ENCODE peak calls at places on chromosomes 3 and 15, in eight cellular contexts. X is astrocyte of the spinal cord, A is spleen, W is foreskin fibroblast, L is AG10803, K is adrenal gland, C is tibial nerve, Y is thoracic aorta. O is an unnamed sample.

GRCh38 chr3:189737071-189737470 is 105.9 kb downstream of the TP63 start:
- DNase-seq in X (no peak), A (no peak), W (no peak), L (no peak), K (no peak), C (no peak), Y (no peak), O (no peak)

GRCh38 chr3:105877625-105877913 is 8.8 kb upstream of the CBLB start:
- DNase-seq in X (no peak), A (no peak), W (no peak), L (no peak), K (no peak), C (no peak), Y (no peak), O (no peak)

GRCh38 chr3:189365609-189366564 is 194.1 kb downstream of the TPRG1 start:
- DNase-seq in X (no peak), A (no peak), W (no peak), L (peak; percentile 55), K (no peak), C (no peak), Y (no peak), O (no peak)

GRCh38 chr15:60464836-60465630 is 13.9 kb downstream of the ICE2 start:
- DNase-seq in X (peak; percentile 48), A (no peak), W (no peak), L (no peak), K (no peak), C (no peak), Y (no peak), O (peak; percentile 29)

GRCh38 chr15:65939901-65940617 is 70.8 kb downstream of the RAB11A start:
- DNase-seq in X (peak; percentile 81), A (no peak), W (peak; percentile 87), L (peak; percentile 95), K (no peak), C (no peak), Y (no peak), O (peak; percentile 77)

GRCh38 chr3:139304383-139304782 is 39.4 kb upstream of the MRPS22 start:
- DNase-seq in X (no peak), A (no peak), W (no peak), L (peak; percentile 40), K (no peak), C (no peak), Y (no peak), O (no peak)

GRCh38 chr3:72274511-72275295 is 489.8 kb upstream of the PROK2 start:
- DNase-seq in X (peak; percentile 80), A (no peak), W (peak; percentile 75), L (peak; percentile 93), K (peak; percentile 51), C (peak; percentile 66), Y (no peak), O (peak; percentile 80)

GRCh38 chr15:92819312-92820232 is 80.6 kb upstream of the CHD2 start:
- DNase-seq in X (peak; percentile 32), A (no peak), W (no peak), L (no peak), K (no peak), C (no peak), Y (no peak), O (no peak)

GRCh38 chr15:41115088-41115651 is 910 bp downstream of the INO80 start:
- DNase-seq in X (peak; percentile 64), A (no peak), W (peak; percentile 13), L (peak; percentile 38), K (no peak), C (no peak), Y (no peak), O (peak; percentile 23)

GRCh38 chr15:34753236-34753894 is 1.4 kb downstream of the GJD2 start:
- DNase-seq in X (peak; percentile 49), A (no peak), W (peak; percentile 25), L (peak; percentile 58), K (peak; percentile 25), C (no peak), Y (no peak), O (peak; percentile 50)

GRCh38 chr3:46987485-46988401 is 8.3 kb downstream of the NBEAL2 start:
- DNase-seq in X (no peak), A (peak; percentile 98), W (no peak), L (no peak), K (peak; percentile 51), C (peak; percentile 27), Y (no peak), O (no peak)

GRCh38 chr3:147740928-147741327 is 331.8 kb downstream of the ZIC1 start:
- DNase-seq in X (no peak), A (no peak), W (no peak), L (no peak), K (no peak), C (no peak), Y (no peak), O (no peak)

GRCh38 chr15:100703032-100703578 is 100.7 kb downstream of the ASB7 start:
- DNase-seq in X (peak; percentile 91), A (no peak), W (peak; percentile 66), L (peak; percentile 85), K (peak; percentile 5), C (no peak), Y (no peak), O (peak; percentile 90)

GRCh38 chr3:52310861-52311566 is 5.1 kb upstream of the DNAH1 start:
- DNase-seq in X (peak; percentile 18), A (no peak), W (no peak), L (no peak), K (no peak), C (no peak), Y (no peak), O (peak; percentile 44)

GRCh38 chr15:91516866-91517265 is 336.6 kb upstream of the SLCO3A1 start:
- DNase-seq in X (no peak), A (no peak), W (no peak), L (no peak), K (no peak), C (no peak), Y (no peak), O (no peak)

GRCh38 chr15:72585025-72585424 is 69.5 kb upstream of the GOLGA6B start:
- DNase-seq in X (no peak), A (no peak), W (no peak), L (no peak), K (no peak), C (no peak), Y (no peak), O (no peak)

GRCh38 chr15:82585072-82585471 is 44.8 kb upstream of the RPS17 start:
- DNase-seq in X (peak; percentile 29), A (no peak), W (no peak), L (peak; percentile 58), K (no peak), C (no peak), Y (no peak), O (peak; percentile 14)

GRCh38 chr3:27671101-27671500 is 51.0 kb downstream of the EOMES start:
- DNase-seq in X (no peak), A (no peak), W (no peak), L (no peak), K (no peak), C (no peak), Y (no peak), O (no peak)

GRCh38 chr3:25592510-25592968 is 72.2 kb downstream of the TOP2B start:
- DNase-seq in X (peak; percentile 85), A (no peak), W (peak; percentile 54), L (peak; percentile 51), K (peak; percentile 40), C (peak; percentile 42), Y (peak; percentile 31), O (peak; percentile 90)

GRCh38 chr15:57253082-57253481 is 123.2 kb upstream of the CGNL1 start:
- DNase-seq in X (no peak), A (no peak), W (no peak), L (no peak), K (no peak), C (no peak), Y (no peak), O (no peak)

GRCh38 chr3:195221876-195222617 is 48.9 kb downstream of the XXYLT1 start:
- DNase-seq in X (no peak), A (no peak), W (no peak), L (no peak), K (no peak), C (no peak), Y (no peak), O (no peak)

GRCh38 chr3:63724987-63725386 is 72.5 kb downstream of the SNTN start:
- DNase-seq in X (peak; percentile 86), A (no peak), W (peak; percentile 84), L (peak; percentile 91), K (no peak), C (no peak), Y (no peak), O (peak; percentile 92)

GRCh38 chr3:188931531-188931930 is 240.2 kb upstream of the TPRG1 start:
- DNase-seq in X (no peak), A (no peak), W (no peak), L (no peak), K (no peak), C (no peak), Y (no peak), O (no peak)

GRCh38 chr3:62259924-62260323 is 113.4 kb downstream of the FEZF2 start:
- DNase-seq in X (no peak), A (no peak), W (no peak), L (no peak), K (no peak), C (no peak), Y (no peak), O (no peak)

GRCh38 chr15:39127925-39128617 is 452.8 kb upstream of the THBS1 start:
- DNase-seq in X (peak; percentile 96), A (no peak), W (peak; percentile 88), L (peak; percentile 99), K (no peak), C (no peak), Y (no peak), O (peak; percentile 91)

GRCh38 chr15:65595960-65596359 is 15.0 kb downstream of the INTS14 start:
- DNase-seq in X (no peak), A (no peak), W (no peak), L (no peak), K (no peak), C (no peak), Y (no peak), O (no peak)

GRCh38 chr15:72271895-72272212 is 500 bp downstream of the PARP6 start:
- DNase-seq in X (peak; percentile 13), A (no peak), W (no peak), L (peak; percentile 3), K (no peak), C (no peak), Y (no peak), O (peak; percentile 2)

GRCh38 chr15:61748529-61748928 is 311.7 kb downstream of the VPS13C start:
- DNase-seq in X (no peak), A (no peak), W (peak; percentile 80), L (peak; percentile 18), K (no peak), C (no peak), Y (no peak), O (no peak)
- TF ChIP-seq CTCF in X (no peak), A (no peak), W (no peak), L (no peak), K (no peak), C (no peak), Y (no peak), O (no peak)

GRCh38 chr3:151879037-151879436 is 5.6 kb downstream of the SUCNR1 start:
- DNase-seq in X (peak; percentile 33), A (no peak), W (no peak), L (no peak), K (no peak), C (no peak), Y (no peak), O (no peak)
- H3K4me3 ChIP-seq in X (no peak overlapping the region), A (no peak overlapping the region), W (no peak overlapping the region), L (no peak overlapping the region), K (no peak overlapping the region), C (no peak overlapping the region), Y (no peak overlapping the region), O (no peak overlapping the region)

GRCh38 chr15:37788767-37789391 is 145.6 kb upstream of the TMCO5A start:
- DNase-seq in X (no peak), A (no peak), W (no peak), L (no peak), K (no peak), C (no peak), Y (no peak), O (no peak)
- TF ChIP-seq CTCF in X (no peak), A (no peak), W (no peak), L (no peak), K (no peak), C (no peak), Y (no peak), O (no peak)

GRCh38 chr3:134357261-134357913 is 16.9 kb downstream of the AMOTL2 start:
- DNase-seq in X (no peak), A (peak; percentile 44), W (no peak), L (peak; percentile 52), K (no peak), C (no peak), Y (no peak), O (no peak)
- H3K4me3 ChIP-seq in X (no peak overlapping the region), A (no peak overlapping the region), W (no peak overlapping the region), L (no peak overlapping the region), K (no peak overlapping the region), C (no peak overlapping the region), Y (no peak overlapping the region), O (no peak overlapping the region)